ENCODE peak calls at places on chromosomes 13 and 19, in four cellular contexts. J is heart left ventricle, N is breast epithelium, M is mesenchymal stem cell. G is an unnamed sample.

GRCh38 chr13:34842466-34842865 is 99.6 kb upstream of the NBEA start:
- DNase-seq in J (no peak), M (no peak), N (no peak), G (no peak)

GRCh38 chr19:39677931-39678889 is 22.5 kb downstream of the LGALS16 start:
- DNase-seq in N (peak; percentile 24), J (no peak), M (no peak), G (no peak)

GRCh38 chr13:18947376-18947977 is 234.1 kb downstream of the TUBA3C start:
- DNase-seq in M (no peak), N (no peak), J (peak; percentile 14), G (no peak)

GRCh38 chr13:98410591-98410990 is 166.3 kb downstream of the STK24 start:
- DNase-seq in M (no peak), N (no peak), J (no peak), G (no peak)

GRCh38 chr19:38685666-38686529 is 38.4 kb downstream of the ACTN4 start:
- DNase-seq in J (no peak), M (peak; percentile 87), N (no peak), G (peak; percentile 46)

GRCh38 chr19:17092696-17093095 is 17.1 kb downstream of the MYO9B start:
- DNase-seq in M (no peak), J (no peak), N (no peak), G (no peak)

GRCh38 chr19:3575260-3575741 is 2.6 kb downstream of the HMG20B start:
- DNase-seq in N (no peak), M (peak; percentile 63), J (no peak), G (peak; percentile 72)

GRCh38 chr13:93244918-93245280 is 18.3 kb downstream of the GPC6 start:
- DNase-seq in J (no peak), M (peak; percentile 63), N (no peak), G (no peak)

GRCh38 chr19:13938361-13939027 is at the start of gene PODNL1:
- DNase-seq in J (no peak), M (peak; percentile 22), N (peak; percentile 83), G (no peak)

GRCh38 chr13:21625366-21625765 is 21.4 kb upstream of the MICU2 start:
- DNase-seq in N (no peak), M (peak; percentile 23), J (no peak), G (peak; percentile 28)

GRCh38 chr19:10518444-10519361 is 1.5 kb upstream of the S1PR5 start:
- DNase-seq in N (no peak), J (no peak), M (no peak), G (no peak)

GRCh38 chr19:52070496-52070895 is 21.9 kb upstream of the ZNF432 start:
- DNase-seq in J (no peak), M (no peak), N (no peak), G (no peak)

GRCh38 chr13:63706751-63707150 is 2291.1 kb upstream of the PCDH20 start:
- DNase-seq in J (no peak), M (no peak), N (no peak), G (no peak)

GRCh38 chr13:98291658-98292057 is 114.6 kb upstream of the RNF113B start:
- DNase-seq in N (peak; percentile 51), J (no peak), M (no peak), G (no peak)

GRCh38 chr13:95710313-95710712 is 33.4 kb downstream of the DNAJC3 start:
- DNase-seq in J (no peak), N (no peak), M (peak; percentile 61), G (no peak)

GRCh38 chr13:38334845-38335244 is 14.8 kb upstream of the UFM1 start:
- DNase-seq in M (no peak), N (no peak), J (no peak), G (no peak)

GRCh38 chr19:2624537-2625091 is 77.9 kb downstream of the GNG7 start:
- DNase-seq in N (peak; percentile 58), M (no peak), J (no peak), G (no peak)

GRCh38 chr19:14113762-14114414 is 3.7 kb downstream of the PRKACA start:
- DNase-seq in M (no peak), J (peak; percentile 72), N (no peak), G (no peak)

GRCh38 chr19:14363203-14364097 is 17.8 kb upstream of the ADGRE5 start:
- DNase-seq in J (peak; percentile 91), N (peak; percentile 41), M (peak; percentile 58), G (peak; percentile 84)

GRCh38 chr19:33621811-33622504 is at the start of gene CHST8:
- DNase-seq in M (no peak), J (peak; percentile 77), N (no peak), G (peak; percentile 52)

DNA sequence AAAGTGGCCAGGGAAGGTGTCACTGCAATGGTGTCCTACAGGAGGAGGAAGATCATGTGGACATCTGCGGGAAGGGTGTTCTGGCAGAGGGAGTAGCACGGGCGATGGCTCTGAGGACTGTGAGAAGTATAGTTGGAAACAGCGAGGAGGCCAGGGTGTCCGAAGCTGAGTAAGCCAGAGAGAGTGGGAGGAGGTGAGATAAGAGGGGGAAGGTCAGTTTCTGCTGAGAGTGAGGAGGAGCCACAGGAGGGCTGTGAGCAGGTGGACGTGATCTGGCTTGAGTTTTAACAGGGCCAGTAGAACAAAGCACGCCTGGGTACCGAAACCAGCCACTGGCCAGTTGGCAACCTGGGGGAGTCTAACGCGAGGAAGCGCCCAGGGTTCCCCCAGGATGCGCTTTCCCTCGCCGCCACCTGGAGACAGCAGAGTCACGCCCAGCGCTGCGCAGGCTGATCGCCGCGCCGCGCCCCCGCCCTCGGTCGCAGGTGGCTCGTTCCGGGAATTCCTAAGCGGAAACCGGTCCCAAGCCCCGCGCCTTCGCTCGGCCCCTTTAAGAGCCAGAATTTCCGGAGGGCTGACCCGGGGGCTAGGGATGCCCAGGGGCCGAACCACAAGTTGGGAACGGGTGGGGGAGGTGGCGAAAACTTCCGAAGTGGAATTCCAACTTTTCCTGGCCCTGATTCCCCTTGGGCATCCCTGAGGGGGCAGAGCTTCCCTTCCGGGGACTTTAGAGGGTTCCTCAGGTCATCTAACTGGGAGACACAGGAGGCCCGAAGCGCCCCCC is 1.1 kb upstream of the LSR start:
- DNase-seq in N (peak; percentile 82), J (no peak), M (no peak), G (peak; percentile 93)
- H3K27me3 ChIP-seq in N (no peaks in the 10 kb centered on the region), J (peaks cover 30% of the 10 kb centered on the region), M (peaks cover 45% of the 10 kb centered on the region), G (no peaks in the 10 kb centered on the region)

DNA sequence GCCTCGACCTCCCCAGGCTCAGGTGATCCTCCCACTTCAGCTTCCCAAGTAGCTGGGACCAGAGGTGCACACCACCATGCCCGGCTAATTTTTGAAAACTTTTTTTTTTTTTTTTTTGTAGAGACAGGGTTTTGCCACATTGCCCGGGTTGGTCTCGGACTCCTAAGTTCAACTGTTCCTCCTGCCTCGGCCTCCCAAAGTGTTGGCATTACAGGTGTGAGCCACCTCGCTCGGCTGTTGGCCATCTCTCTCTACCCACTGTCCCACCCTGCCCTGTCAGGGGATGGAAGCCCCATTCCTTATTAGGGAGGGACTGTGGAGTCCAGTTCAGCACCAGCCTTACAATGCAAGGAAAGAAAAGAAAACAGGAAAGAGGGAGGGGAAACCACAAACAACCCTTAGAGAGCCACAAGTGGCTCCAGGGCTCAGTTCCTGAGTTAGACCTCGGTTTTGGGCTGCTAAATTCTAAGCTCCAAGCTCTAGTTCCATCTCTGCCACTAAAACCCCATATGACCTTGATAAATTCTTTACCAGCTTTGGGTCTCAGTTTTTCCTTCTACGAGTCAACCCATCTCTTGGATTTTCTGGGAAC is 31.7 kb downstream of the ACTL9 start:
- DNase-seq in N (no peak), J (no peak), M (no peak), G (no peak)
- H3K4me1 ChIP-seq in N (no peaks in the 10 kb centered on the region), J (no peaks in the 10 kb centered on the region), M (no peaks in the 10 kb centered on the region), G (no peaks in the 10 kb centered on the region)

GRCh38 chr19:49631279-49631588 is 8.7 kb downstream of the RRAS start:
- DNase-seq in J (no peak), M (no peak), N (no peak), G (no peak)

GRCh38 chr19:49626243-49626642 is 13.7 kb downstream of the RRAS start:
- DNase-seq in J (no peak), M (no peak), N (no peak), G (no peak)

GRCh38 chr19:49632576-49632975 is 7.4 kb downstream of the RRAS start:
- DNase-seq in N (no peak), M (no peak), J (no peak), G (no peak)

GRCh38 chr19:49631610-49632192 is 8.2 kb downstream of the RRAS start:
- DNase-seq in M (no peak), N (no peak), J (no peak), G (no peak)

DNA sequence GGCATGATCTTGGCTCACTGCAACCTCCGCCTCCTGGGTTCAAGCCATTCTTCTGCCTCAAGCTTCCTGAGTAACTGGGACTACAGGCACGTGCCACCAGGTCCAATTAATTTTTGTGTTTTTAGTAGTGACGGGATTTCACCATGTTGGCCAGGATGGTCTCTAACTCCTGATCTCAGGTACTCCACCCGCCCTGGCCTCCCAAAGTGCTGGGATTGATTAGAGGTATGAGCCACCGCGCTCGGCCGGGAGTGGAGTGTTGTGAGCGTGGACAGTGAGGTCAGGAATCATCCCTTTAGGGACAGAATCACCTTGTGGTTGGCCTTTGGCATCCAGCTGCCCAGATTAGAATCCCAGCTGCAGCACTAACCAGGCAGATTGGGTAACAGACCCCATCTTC is 10.3 kb downstream of the RRAS start:
- DNase-seq in J (no peak), N (no peak), M (no peak), G (no peak)
- H3K4me3 ChIP-seq in J (no peak overlapping the region), N (no peak overlapping the region), M (no peak overlapping the region), G (no peak overlapping the region)

GRCh38 chr13:112058519-112058873 is 8.5 kb upstream of the SOX1 start:
- DNase-seq in N (no peak), J (no peak), M (no peak), G (no peak)
- H3K27me3 ChIP-seq in N (peaks cover 9% of the 10 kb centered on the region), J (peaks cover 100% of the 10 kb centered on the region), M (peaks cover 97% of the 10 kb centered on the region), G (peaks cover 88% of the 10 kb centered on the region)

DNA sequence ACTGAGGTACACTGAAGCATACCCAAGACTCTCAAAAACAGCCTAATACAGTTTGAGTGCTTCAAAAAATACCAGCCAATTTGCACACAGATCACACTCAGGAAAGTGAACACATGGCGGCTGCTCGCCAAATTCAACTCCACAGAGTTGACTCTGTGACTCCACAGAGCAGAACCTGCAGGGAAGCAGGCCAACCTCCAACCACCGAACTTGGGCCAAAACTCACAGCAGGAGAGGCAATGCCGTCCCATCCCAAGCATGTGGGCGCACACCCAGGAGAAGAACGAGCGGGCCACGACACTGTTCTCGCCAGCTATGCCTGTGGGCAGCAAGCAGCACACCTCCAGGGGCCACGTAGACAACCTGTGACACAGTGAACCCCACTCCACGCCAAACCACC is 21.1 kb downstream of the ELL start:
- DNase-seq in M (no peak), J (no peak), N (no peak), G (no peak)
- H3K4me1 ChIP-seq in M (peaks cover 49% of the 10 kb centered on the region), J (peaks cover 99% of the 10 kb centered on the region), N (peaks cover 40% of the 10 kb centered on the region), G (no peaks in the 10 kb centered on the region)

DNA sequence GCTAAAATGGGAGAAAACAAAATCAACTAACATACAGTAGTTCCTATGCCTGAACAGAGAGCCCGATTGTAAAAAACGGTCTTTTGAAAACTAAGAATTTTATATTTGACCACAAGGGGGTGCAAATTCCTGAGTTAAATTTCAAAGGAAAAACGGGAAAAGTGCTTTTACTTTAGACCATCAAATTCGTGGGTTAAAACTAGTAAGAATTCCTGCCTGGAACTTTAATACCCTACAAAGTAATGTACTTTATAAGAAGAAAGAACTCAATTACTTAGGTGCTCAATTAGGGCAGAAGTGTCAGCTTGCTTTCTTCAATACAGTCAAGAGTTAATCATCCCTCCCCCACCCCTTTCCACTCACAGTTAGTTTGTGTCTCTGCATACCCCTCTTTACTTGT is 69.8 kb downstream of the KCNRG start:
- DNase-seq in J (no peak), N (no peak), M (peak; percentile 60), G (peak; percentile 67)
- H3K4me3 ChIP-seq in J (no peak overlapping the region), N (no peak overlapping the region), M (peak overlapping the region; percentile 56), G (peak overlapping the region; percentile 5)